ENCODE peak calls at places on chromosomes 2 and 18, in seven cellular contexts. X is trophoblast cell, R is IMR-90, P is neuronal stem cell, K is mesenchymal stem cell, I is H9, H is H1. S is an unnamed sample.

GRCh38 chr18:68148862-68149261 is 566.0 kb downstream of the TMX3 start:
- DNase-seq in X (no peak), R (no peak), P (peak; percentile 42), K (no peak), I (peak; percentile 29), H (no peak), S (peak; percentile 61)

GRCh38 chr2:182980115-182980514 is 58.1 kb downstream of the NCKAP1 start:
- DNase-seq in X (peak; percentile 74), R (peak; percentile 62), P (peak; percentile 9), K (peak; percentile 60), I (no peak), H (no peak), S (peak; percentile 48)

GRCh38 chr2:236639461-236639860 is 69.8 kb downstream of the ACKR3 start:
- DNase-seq in X (no peak), R (no peak), P (no peak), K (no peak), I (no peak), H (no peak), S (no peak)

GRCh38 chr18:3479978-3480377 is 30.0 kb downstream of the TGIF1 start:
- DNase-seq in X (no peak), R (no peak), P (no peak), K (no peak), I (no peak), H (no peak), S (no peak)

GRCh38 chr18:54805571-54806334 is 22.5 kb upstream of the RAB27B start:
- DNase-seq in X (peak; percentile 84), R (peak; percentile 87), P (no peak), K (peak; percentile 97), I (no peak), H (no peak), S (no peak)

GRCh38 chr2:112705576-112705975 is 15.2 kb upstream of the NT5DC4 start:
- DNase-seq in X (no peak), R (no peak), P (no peak), K (no peak), I (no peak), H (no peak), S (no peak)

GRCh38 chr18:63161728-63162195 is 157.8 kb downstream of the BCL2 start:
- DNase-seq in X (peak; percentile 90), R (peak; percentile 93), P (no peak), K (peak; percentile 93), I (no peak), H (no peak), S (no peak)

GRCh38 chr18:26971327-26971918 is 105.9 kb upstream of the AQP4 start:
- DNase-seq in X (peak; percentile 61), R (no peak), P (no peak), K (no peak), I (peak; percentile 38), H (no peak), S (no peak)

GRCh38 chr2:232998666-232998985 is 14.4 kb downstream of the NGEF start:
- DNase-seq in X (no peak), R (no peak), P (no peak), K (no peak), I (no peak), H (no peak), S (no peak)

GRCh38 chr2:104853926-104854506 is at the start of gene POU3F3:
- DNase-seq in X (peak; percentile 10), R (no peak), P (peak; percentile 96), K (no peak), I (peak; percentile 99), H (peak; percentile 96), S (peak; percentile 99)

DNA sequence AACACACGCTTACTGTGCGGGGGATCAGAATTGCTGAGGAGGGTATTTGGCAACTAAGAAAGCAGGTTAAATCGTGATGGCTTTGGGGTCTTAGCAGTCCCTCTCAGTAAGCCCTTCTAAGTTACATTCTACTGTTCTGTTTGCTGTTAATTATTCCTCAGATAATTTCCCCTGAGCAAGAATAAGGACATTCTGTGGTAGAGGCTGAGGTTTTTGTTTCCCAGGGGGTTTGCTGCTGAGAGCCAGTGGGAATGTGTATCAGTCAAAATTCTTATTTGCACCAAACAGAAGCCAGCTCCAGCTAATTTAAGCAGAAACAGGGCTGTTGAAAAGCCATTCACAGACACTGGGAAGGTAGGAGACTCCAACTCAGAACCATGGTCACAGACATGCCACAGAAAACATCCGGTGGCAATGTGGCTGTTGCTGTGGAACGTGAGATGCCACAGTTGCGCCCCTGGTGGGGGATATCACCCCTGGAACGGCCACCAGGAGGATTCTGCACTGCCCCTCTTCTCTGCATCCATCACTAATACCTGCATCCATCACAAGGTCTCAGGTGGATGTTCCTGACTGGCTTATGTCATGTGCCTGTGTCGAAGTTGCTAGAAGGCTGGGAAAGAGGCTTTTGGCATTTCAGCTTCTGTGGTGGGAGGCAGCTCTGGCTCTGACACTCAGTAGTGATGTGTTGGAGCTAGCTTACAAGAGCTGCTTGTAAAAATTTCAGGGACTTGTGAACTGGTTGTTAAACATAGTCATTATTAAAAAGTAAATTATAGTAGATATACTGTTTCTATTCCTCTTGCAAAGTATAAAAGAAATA is 23.2 kb downstream of the SLC4A3 start:
- DNase-seq in X (no peak), R (no peak), P (no peak), K (no peak), I (peak; percentile 20), H (no peak), S (no peak)
- H4K8ac ChIP-seq in X (no peak overlapping the region), R (no peak overlapping the region), P (no peak overlapping the region), K (no peak overlapping the region), I (no peak overlapping the region), H (no peak overlapping the region), S (no peak overlapping the region)

GRCh38 chr18:22627506-22627905 is 209.8 kb upstream of the CTAGE1 start:
- DNase-seq in X (peak; percentile 88), R (no peak), P (no peak), K (no peak), I (no peak), H (no peak), S (no peak)

GRCh38 chr18:22626771-22627170 is 209.1 kb upstream of the CTAGE1 start:
- DNase-seq in X (no peak), R (no peak), P (no peak), K (no peak), I (no peak), H (no peak), S (no peak)

GRCh38 chr18:22630980-22631379 is 213.3 kb upstream of the CTAGE1 start:
- DNase-seq in X (no peak), R (no peak), P (no peak), K (no peak), I (no peak), H (no peak), S (no peak)

GRCh38 chr18:22625406-22625805 is 207.7 kb upstream of the CTAGE1 start:
- DNase-seq in X (no peak), R (no peak), P (no peak), K (no peak), I (no peak), H (no peak), S (no peak)

DNA sequence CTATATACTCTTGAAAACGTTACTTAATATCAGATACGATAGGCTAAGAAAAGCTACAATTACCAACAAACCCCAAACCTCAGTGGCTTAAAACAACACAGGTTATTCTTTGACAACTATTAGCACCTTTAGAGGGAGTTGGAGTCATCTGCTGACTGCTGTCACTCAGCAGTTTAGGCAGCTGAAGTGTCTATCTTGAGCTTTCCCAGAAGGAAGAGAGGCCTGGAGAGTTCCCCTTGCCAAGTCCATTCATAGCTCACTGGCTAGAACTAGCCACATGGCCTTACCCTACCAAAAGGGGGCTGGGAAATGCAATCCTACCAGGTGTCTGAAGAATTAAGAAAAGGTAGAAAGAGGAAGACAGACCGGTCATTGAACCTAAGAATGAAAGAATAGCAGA is 211.1 kb upstream of the CTAGE1 start:
- DNase-seq in X (no peak), R (no peak), P (no peak), K (no peak), I (no peak), H (no peak), S (no peak)
- H4K8ac ChIP-seq in X (no peak overlapping the region), R (no peak overlapping the region), P (no peak overlapping the region), K (no peak overlapping the region), I (no peak overlapping the region), H (no peak overlapping the region), S (no peak overlapping the region)

GRCh38 chr2:201768918-201769317 is 11.8 kb downstream of the ALS2 start:
- DNase-seq in X (no peak), R (peak; percentile 62), P (no peak), K (no peak), I (no peak), H (no peak), S (no peak)
- H4K8ac ChIP-seq in X (no peak overlapping the region), R (no peak overlapping the region), P (no peak overlapping the region), K (no peak overlapping the region), I (no peak overlapping the region), H (no peak overlapping the region), S (no peak overlapping the region)

GRCh38 chr2:75190271-75190990 is 8.9 kb downstream of the TACR1 start:
- DNase-seq in X (peak; percentile 93), R (no peak), P (no peak), K (no peak), I (no peak), H (no peak), S (no peak)

GRCh38 chr2:75192496-75192895 is 6.8 kb downstream of the TACR1 start:
- DNase-seq in X (no peak), R (no peak), P (no peak), K (no peak), I (no peak), H (no peak), S (no peak)

GRCh38 chr2:75182606-75183005 is 16.7 kb downstream of the TACR1 start:
- DNase-seq in X (no peak), R (no peak), P (no peak), K (no peak), I (no peak), H (no peak), S (no peak)

GRCh38 chr2:75186829-75187228 is 12.5 kb downstream of the TACR1 start:
- DNase-seq in X (no peak), R (no peak), P (no peak), K (no peak), I (no peak), H (no peak), S (no peak)
- H4K8ac ChIP-seq in X (no peak overlapping the region), R (no peak overlapping the region), P (no peak overlapping the region), K (no peak overlapping the region), I (no peak overlapping the region), H (no peak overlapping the region), S (no peak overlapping the region)

DNA sequence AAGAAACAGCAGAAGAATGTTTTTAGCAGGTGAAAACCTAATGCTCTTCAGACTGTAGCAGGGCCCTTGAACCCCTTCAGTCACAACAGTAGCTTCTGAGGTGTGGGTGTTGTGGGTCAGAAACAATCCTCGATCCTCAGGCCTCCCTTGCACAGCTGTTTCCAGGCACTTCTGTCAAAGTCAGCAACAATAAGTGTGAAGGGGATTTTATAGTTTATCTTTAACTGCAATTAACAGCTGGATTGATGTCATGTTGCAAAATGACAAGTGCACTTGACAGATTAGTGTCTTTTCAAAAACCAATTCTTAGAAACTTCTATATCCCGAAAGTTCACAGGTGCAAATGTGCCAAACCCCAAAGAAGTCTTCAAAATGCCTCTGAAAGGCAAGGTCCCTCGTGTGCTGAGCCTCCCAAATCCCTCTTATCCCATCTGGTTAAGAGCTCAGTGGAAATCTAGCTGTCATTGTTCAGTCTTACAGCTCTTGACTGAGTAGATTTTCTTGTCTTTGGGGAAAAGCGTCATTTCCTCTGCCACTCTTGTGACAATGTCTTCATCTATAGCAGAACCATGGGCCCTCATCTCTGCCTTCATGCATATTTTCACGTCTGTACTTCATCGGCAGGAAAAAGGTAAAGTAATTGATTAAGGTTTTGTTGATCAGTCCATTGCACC is 29.6 kb downstream of the M1AP start:
- DNase-seq in X (no peak), R (no peak), P (no peak), K (no peak), I (no peak), H (no peak), S (no peak)
- H4K8ac ChIP-seq in X (no peak overlapping the region), R (no peak overlapping the region), P (no peak overlapping the region), K (no peak overlapping the region), I (no peak overlapping the region), H (no peak overlapping the region), S (no peak overlapping the region)

S was measured in mesendoderm.